ENCODE peak calls at places on chromosome X, in five cellular contexts. E is stimulated activated CD4-positive, alpha-beta T cell treated with anti-CD3 and anti-CD28 coated beads, TNF-alpha, amount 100 ng/mL, for 4 hours; U is dermis blood vessel endothelial cell; I is Peyer's patch; D is mammary epithelial cell. W is an unnamed sample.

GRCh38 chrX:106999002-106999975 is 723 bp downstream of the MORC4 start:
- DNase-seq in U (peak; percentile 56), I (peak; percentile 59), D (peak; percentile 47), E (peak; percentile 19), W (peak; percentile 1)

GRCh38 chrX:19752043-19752442 is 135.4 kb downstream of the SH3KBP1 start:
- DNase-seq in D (no peak), I (no peak), E (no peak), U (no peak), W (no peak)

GRCh38 chrX:155592331-155592730 is 20.4 kb downstream of the TMLHE start:
- DNase-seq in E (no peak), D (no peak), I (no peak), U (no peak), W (no peak)

GRCh38 chrX:139298437-139298836 is 232.1 kb upstream of the F9 start:
- DNase-seq in U (no peak), I (no peak), E (no peak), D (no peak), W (no peak)

GRCh38 chrX:75642811-75643361 is 120.0 kb upstream of the ZDHHC15 start:
- DNase-seq in U (no peak), E (no peak), I (no peak), D (no peak), W (no peak)

GRCh38 chrX:9494806-9495205 is 29.9 kb downstream of the TBL1X start:
- DNase-seq in E (no peak), U (no peak), D (no peak), I (no peak), W (no peak)

GRCh38 chrX:16882188-16882587 is 12.0 kb upstream of the RBBP7 start:
- DNase-seq in E (no peak), D (peak; percentile 20), U (peak; percentile 14), I (peak; percentile 51), W (peak; percentile 11)

GRCh38 chrX:18348047-18348446 is 6.4 kb downstream of the SCML2 start:
- DNase-seq in I (no peak), U (no peak), E (no peak), D (no peak), W (no peak)

GRCh38 chrX:82649645-82650044 is 858.4 kb upstream of the POU3F4 start:
- DNase-seq in D (no peak), I (no peak), U (no peak), E (no peak), W (no peak)

GRCh38 chrX:154727418-154728323 is 23.2 kb downstream of the GAB3 start:
- DNase-seq in U (peak; percentile 88), E (no peak), D (peak; percentile 64), I (no peak), W (no peak)

GRCh38 chrX:46967547-46967946 is 55.3 kb downstream of the JADE3 start:
- DNase-seq in D (no peak), E (no peak), I (no peak), U (no peak), W (no peak)

GRCh38 chrX:8235026-8235425 is 64.0 kb upstream of the VCX2 start:
- DNase-seq in D (no peak), U (no peak), E (no peak), I (no peak), W (no peak)

GRCh38 chrX:21658746-21659145 is 616 bp upstream of the KLHL34 start:
- DNase-seq in U (no peak), D (no peak), E (no peak), I (peak; percentile 71), W (no peak)

GRCh38 chrX:47456080-47456479 is 26.9 kb downstream of the ZNF41 start:
- DNase-seq in D (no peak), U (no peak), E (no peak), I (no peak), W (no peak)

GRCh38 chrX:28585767-28586166 is 1.5 kb upstream of the IL1RAPL1 start:
- DNase-seq in D (no peak), I (no peak), U (no peak), E (no peak), W (no peak)

GRCh38 chrX:103446665-103447302 is 70.4 kb downstream of the BEX3 start:
- DNase-seq in U (peak; percentile 55), D (peak; percentile 68), I (no peak), E (no peak), W (no peak)